ENCODE peak calls at places on chromosomes 6 and 20, in four cellular contexts. One of them, this sample, is unnamed.

GRCh38 chr6:134721095-134721400 is 228.9 kb downstream of the ALDH8A1 start:
- DNase-seq in fibroblast of mammary gland: peak
- DNase-seq in activated T-helper 1 cell treated with anti-CD3 and anti-CD28 coated beads, Interleukin-12 subunit alpha, Interleukin-12 subunit beta, Interleukin-2, Interleukin-4 antibody, amounts not matched to agents 30 ng/mL and 10 ng/mL and 1 ng/mL, durations not matched to agents 14 hours and 24 hours and 36 hours: no peak
- DNase-seq in naive B cell: no peak
- DNase-seq in this sample: no peak

GRCh38 chr6:25186919-25187318 is 92.3 kb upstream of the CARMIL1 start:
- DNase-seq in fibroblast of mammary gland: no peak
- DNase-seq in activated T-helper 1 cell treated with anti-CD3 and anti-CD28 coated beads, Interleukin-12 subunit alpha, Interleukin-12 subunit beta, Interleukin-2, Interleukin-4 antibody, amounts not matched to agents 30 ng/mL and 10 ng/mL and 1 ng/mL, durations not matched to agents 14 hours and 24 hours and 36 hours: no peak
- DNase-seq in naive B cell: no peak
- DNase-seq in this sample: no peak

GRCh38 chr20:49283176-49283702 is 5.4 kb upstream of the ZNFX1 start:
- DNase-seq in fibroblast of mammary gland: no peak
- DNase-seq in activated T-helper 1 cell treated with anti-CD3 and anti-CD28 coated beads, Interleukin-12 subunit alpha, Interleukin-12 subunit beta, Interleukin-2, Interleukin-4 antibody, amounts not matched to agents 30 ng/mL and 10 ng/mL and 1 ng/mL, durations not matched to agents 14 hours and 24 hours and 36 hours: no peak
- DNase-seq in naive B cell: no peak
- DNase-seq in this sample: no peak

GRCh38 chr6:14002176-14002947 is 77.6 kb downstream of the RNF182 start:
- DNase-seq in fibroblast of mammary gland: no peak
- DNase-seq in activated T-helper 1 cell treated with anti-CD3 and anti-CD28 coated beads, Interleukin-12 subunit alpha, Interleukin-12 subunit beta, Interleukin-2, Interleukin-4 antibody, amounts not matched to agents 30 ng/mL and 10 ng/mL and 1 ng/mL, durations not matched to agents 14 hours and 24 hours and 36 hours: no peak
- DNase-seq in naive B cell: no peak
- DNase-seq in this sample: no peak

GRCh38 chr20:31670371-31671228 is 32.9 kb downstream of the COX4I2 start:
- DNase-seq in fibroblast of mammary gland: no peak
- DNase-seq in activated T-helper 1 cell treated with anti-CD3 and anti-CD28 coated beads, Interleukin-12 subunit alpha, Interleukin-12 subunit beta, Interleukin-2, Interleukin-4 antibody, amounts not matched to agents 30 ng/mL and 10 ng/mL and 1 ng/mL, durations not matched to agents 14 hours and 24 hours and 36 hours: no peak
- DNase-seq in naive B cell: no peak
- DNase-seq in this sample: no peak

GRCh38 chr6:34200340-34200971 is 36.2 kb upstream of the HMGA1 start:
- DNase-seq in fibroblast of mammary gland: no peak
- DNase-seq in activated T-helper 1 cell treated with anti-CD3 and anti-CD28 coated beads, Interleukin-12 subunit alpha, Interleukin-12 subunit beta, Interleukin-2, Interleukin-4 antibody, amounts not matched to agents 30 ng/mL and 10 ng/mL and 1 ng/mL, durations not matched to agents 14 hours and 24 hours and 36 hours: no peak
- DNase-seq in naive B cell: no peak
- DNase-seq in this sample: no peak

GRCh38 chr20:2299301-2299700 is 3.5 kb downstream of the TGM3 start:
- DNase-seq in fibroblast of mammary gland: no peak
- DNase-seq in activated T-helper 1 cell treated with anti-CD3 and anti-CD28 coated beads, Interleukin-12 subunit alpha, Interleukin-12 subunit beta, Interleukin-2, Interleukin-4 antibody, amounts not matched to agents 30 ng/mL and 10 ng/mL and 1 ng/mL, durations not matched to agents 14 hours and 24 hours and 36 hours: no peak
- DNase-seq in naive B cell: no peak
- DNase-seq in this sample: no peak

GRCh38 chr20:3706774-3707507 is 5.5 kb downstream of the SIGLEC1 start:
- DNase-seq in fibroblast of mammary gland: peak
- DNase-seq in activated T-helper 1 cell treated with anti-CD3 and anti-CD28 coated beads, Interleukin-12 subunit alpha, Interleukin-12 subunit beta, Interleukin-2, Interleukin-4 antibody, amounts not matched to agents 30 ng/mL and 10 ng/mL and 1 ng/mL, durations not matched to agents 14 hours and 24 hours and 36 hours: no peak
- DNase-seq in naive B cell: no peak
- DNase-seq in this sample: no peak

GRCh38 chr20:967796-968742 is 34.0 kb downstream of the RSPO4 start:
- DNase-seq in fibroblast of mammary gland: peak
- DNase-seq in activated T-helper 1 cell treated with anti-CD3 and anti-CD28 coated beads, Interleukin-12 subunit alpha, Interleukin-12 subunit beta, Interleukin-2, Interleukin-4 antibody, amounts not matched to agents 30 ng/mL and 10 ng/mL and 1 ng/mL, durations not matched to agents 14 hours and 24 hours and 36 hours: no peak
- DNase-seq in naive B cell: no peak
- DNase-seq in this sample: no peak

GRCh38 chr20:49687595-49688567 is 25.8 kb downstream of the B4GALT5 start:
- DNase-seq in fibroblast of mammary gland: no peak
- DNase-seq in activated T-helper 1 cell treated with anti-CD3 and anti-CD28 coated beads, Interleukin-12 subunit alpha, Interleukin-12 subunit beta, Interleukin-2, Interleukin-4 antibody, amounts not matched to agents 30 ng/mL and 10 ng/mL and 1 ng/mL, durations not matched to agents 14 hours and 24 hours and 36 hours: no peak
- DNase-seq in naive B cell: no peak
- DNase-seq in this sample: no peak

GRCh38 chr20:6680441-6680840 is 87.0 kb upstream of the BMP2 start:
- DNase-seq in fibroblast of mammary gland: no peak
- DNase-seq in activated T-helper 1 cell treated with anti-CD3 and anti-CD28 coated beads, Interleukin-12 subunit alpha, Interleukin-12 subunit beta, Interleukin-2, Interleukin-4 antibody, amounts not matched to agents 30 ng/mL and 10 ng/mL and 1 ng/mL, durations not matched to agents 14 hours and 24 hours and 36 hours: no peak
- DNase-seq in naive B cell: no peak
- DNase-seq in this sample: no peak

GRCh38 chr6:43389713-43390265 is 20.3 kb upstream of the ZNF318 start:
- DNase-seq in fibroblast of mammary gland: no peak
- DNase-seq in activated T-helper 1 cell treated with anti-CD3 and anti-CD28 coated beads, Interleukin-12 subunit alpha, Interleukin-12 subunit beta, Interleukin-2, Interleukin-4 antibody, amounts not matched to agents 30 ng/mL and 10 ng/mL and 1 ng/mL, durations not matched to agents 14 hours and 24 hours and 36 hours: no peak
- DNase-seq in naive B cell: no peak
- DNase-seq in this sample: no peak

This sample was measured in activated T-helper 2 cell treated with anti-CD3 and anti-CD28 coated beads, Interferon-gamma antibody, Interleukin-2, Interleukin-4, amounts not matched to agents 10 μg/mL and 5 μg/mL and 100 μg/mL, durations not matched to agents 14 hours and 24 hours and 36 hours.